ENCODE peak calls at places on chromosomes 6 and 20, in four cellular contexts. F is cardiac muscle cell, E is A549, D is body of pancreas. K is an unnamed sample.

GRCh38 chr6:42692151-42692911 is 30.1 kb downstream of the PRPH2 start:
- DNase-seq in F (no peak), D (no peak), E (no peak), K (no peak)

GRCh38 chr6:27890351-27891299 is 21.6 kb downstream of the OR2B2 start:
- DNase-seq in F (peak; percentile 91), E (peak; percentile 66), D (peak; percentile 61), K (peak; percentile 84)

GRCh38 chr6:63424636-63425035 is 104.9 kb upstream of the LGSN start:
- DNase-seq in F (no peak), D (no peak), E (no peak), K (no peak)

GRCh38 chr6:39335780-39336541 is 13.5 kb upstream of the KCNK16 start:
- DNase-seq in E (no peak), D (no peak), F (no peak), K (no peak)

GRCh38 chr6:111837641-111838500 is 35.4 kb downstream of the FYN start:
- DNase-seq in F (no peak), D (no peak), E (no peak), K (peak; percentile 51)

GRCh38 chr6:579339-579738 is 77.6 kb downstream of the HUS1B start:
- DNase-seq in D (no peak), E (peak; percentile 10), F (peak; percentile 21), K (no peak)

GRCh38 chr20:40892642-40893041 is 136.0 kb upstream of the TOP1 start:
- DNase-seq in F (no peak), D (no peak), E (no peak), K (no peak)

GRCh38 chr6:162817196-162817595 is 89.4 kb downstream of the PACRG start:
- DNase-seq in D (no peak), E (no peak), F (no peak), K (no peak)

GRCh38 chr20:63094767-63095499 is 88.2 kb upstream of the BHLHE23 start:
- DNase-seq in E (no peak), D (no peak), F (no peak), K (no peak)

GRCh38 chr6:139388384-139388783 is 13.9 kb upstream of the CITED2 start:
- DNase-seq in F (no peak), E (no peak), D (no peak), K (no peak)

GRCh38 chr6:147421903-147422302 is 86.6 kb upstream of the SAMD5 start:
- DNase-seq in E (no peak), D (no peak), F (no peak), K (no peak)
- H3K27ac ChIP-seq in E (no peak overlapping the region), D (no peak overlapping the region), F (no peak overlapping the region), K (no peak overlapping the region)

GRCh38 chr20:31489152-31489551 is 14.1 kb downstream of the REM1 start:
- DNase-seq in D (no peak), E (no peak), F (no peak), K (no peak)

GRCh38 chr20:31484001-31484400 is 8.9 kb downstream of the REM1 start:
- DNase-seq in E (no peak), F (no peak), D (no peak), K (no peak)

GRCh38 chr20:31490752-31491151 is 15.7 kb downstream of the REM1 start:
- DNase-seq in F (no peak), D (no peak), E (no peak), K (no peak)

GRCh38 chr20:31488171-31488570 is 13.1 kb downstream of the REM1 start:
- DNase-seq in E (no peak), F (no peak), D (no peak), K (no peak)

DNA sequence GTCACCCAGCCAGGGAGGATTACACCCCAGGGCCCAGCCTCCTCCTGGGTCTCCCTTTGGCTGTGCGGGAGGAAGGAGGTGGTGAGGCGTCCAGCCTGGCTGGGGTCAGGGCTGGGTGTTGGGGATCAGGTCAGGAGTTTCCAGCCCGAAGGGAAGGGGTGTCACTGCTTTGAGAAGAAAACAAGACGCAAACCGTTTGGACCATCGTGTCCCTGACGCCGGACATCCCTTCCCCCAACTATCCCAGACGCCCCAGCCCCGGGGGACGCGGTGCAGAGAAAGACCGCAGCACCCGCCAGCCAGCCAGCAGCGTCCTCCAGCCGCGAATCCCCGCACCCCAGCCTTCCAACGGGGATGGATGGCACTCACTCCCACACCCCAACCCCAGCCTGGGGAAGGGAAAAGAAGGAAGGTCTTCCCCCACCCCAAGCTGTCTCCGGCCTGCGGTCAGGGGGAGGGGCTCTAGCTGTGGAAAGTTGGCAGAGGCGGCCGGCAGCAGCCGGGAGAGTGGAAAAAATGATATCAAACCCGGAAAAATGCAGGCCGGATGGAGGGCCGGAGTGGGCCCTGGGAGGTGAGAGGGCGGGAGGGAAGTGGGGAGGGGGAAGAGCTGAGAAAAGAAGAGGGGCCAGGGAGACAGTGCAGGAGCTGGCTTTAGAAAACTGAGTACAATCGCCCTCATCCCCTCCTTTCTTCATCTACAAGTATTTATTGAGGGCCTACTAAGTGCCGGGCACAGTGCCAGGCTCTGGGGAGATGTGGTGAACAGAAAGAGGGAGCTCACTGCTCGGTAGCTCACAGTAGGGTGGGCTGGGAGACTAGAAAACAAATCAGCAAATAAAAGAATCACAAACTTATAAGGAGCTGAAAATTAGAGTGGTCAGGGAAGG is 10.6 kb downstream of the REM1 start:
- DNase-seq in D (peak; percentile 36), E (no peak), F (no peak), K (no peak)
- H3K9me3 ChIP-seq in D (no peaks in the 10 kb centered on the region), E (no peaks in the 10 kb centered on the region), F (no peaks in the 10 kb centered on the region), K (no peaks in the 10 kb centered on the region)

GRCh38 chr20:53944796-53945195 is 125.6 kb downstream of the BCAS1 start:
- DNase-seq in F (no peak), D (no peak), E (no peak), K (no peak)
- H3K4me1 ChIP-seq in F (peaks cover 29% of the 10 kb centered on the region), D (peaks cover 5% of the 10 kb centered on the region), E (peaks cover 36% of the 10 kb centered on the region), K (peaks cover 34% of the 10 kb centered on the region)

GRCh38 chr20:44723391-44723790 is 8.2 kb downstream of the CCN5 start:
- DNase-seq in F (no peak), D (no peak), E (no peak), K (no peak)
- H3K27ac ChIP-seq in F (no peak overlapping the region), D (no peak overlapping the region), E (peak overlapping the region; percentile 98), K (no peak overlapping the region)

GRCh38 chr20:42181064-42181463 is 562.9 kb upstream of the CHD6 start:
- DNase-seq in D (no peak), E (no peak), F (no peak), K (no peak)
- H3K9me3 ChIP-seq in D (no peaks in the 10 kb centered on the region), E (no peaks in the 10 kb centered on the region), F (no peaks in the 10 kb centered on the region), K (no peaks in the 10 kb centered on the region)